ENCODE peak calls at places on chromosomes 13 and 19, in nine cellular contexts. F is colonic mucosa; A is psoas muscle; Y is tibial nerve; V is lower lobe of right lung; W is heart right ventricle; P is CD8-positive, alpha-beta T cell; U is fibroblast of lung; X is stomach. H is an unnamed sample.
A peak's percentile ranks its signal among the peaks of the same experiment; 100 is the strongest.

GRCh38 chr19:43470288-43470687 is 4.9 kb upstream of the LYPD3 start:
- DNase-seq in F (no peak), A (no peak), Y (no peak), V (no peak), W (no peak), P (peak; percentile 42), U (peak; percentile 36), X (no peak), H (peak; percentile 56)

GRCh38 chr13:41492432-41493267 is 35.3 kb downstream of the RGCC start:
- DNase-seq in F (no peak), A (no peak), Y (no peak), V (no peak), W (no peak), P (no peak), U (no peak), X (no peak), H (no peak)

GRCh38 chr19:28522545-28522922 is 690.4 kb downstream of the UQCRFS1 start:
- DNase-seq in F (no peak), A (no peak), Y (no peak), V (no peak), W (no peak), P (no peak), U (no peak), X (no peak), H (no peak)

GRCh38 chr13:96958286-96958891 is 35.9 kb downstream of the OXGR1 start:
- DNase-seq in F (no peak), A (no peak), Y (no peak), V (no peak), W (no peak), P (no peak), U (peak; percentile 40), X (peak; percentile 27), H (no peak)

GRCh38 chr13:76764429-76764828 is 121.8 kb downstream of the KCTD12 start:
- DNase-seq in F (peak; percentile 36), A (peak; percentile 56), Y (peak; percentile 24), V (peak; percentile 67), W (peak; percentile 32), P (no peak), U (peak; percentile 47), X (no peak), H (peak; percentile 5)

GRCh38 chr13:90867336-90867683 is 480.2 kb upstream of the MIR17HG start:
- DNase-seq in F (peak; percentile 63), A (peak; percentile 37), Y (peak; percentile 50), V (peak; percentile 70), W (peak; percentile 34), P (no peak), U (peak; percentile 71), X (peak; percentile 37), H (peak; percentile 52)

GRCh38 chr13:108345016-108345415 is 75.5 kb downstream of the TNFSF13B start:
- DNase-seq in F (no peak), A (no peak), Y (no peak), V (no peak), W (no peak), P (no peak), U (no peak), X (no peak), H (no peak)

GRCh38 chr13:40192516-40193257 is 473.8 kb downstream of the FOXO1 start:
- DNase-seq in F (no peak), A (peak; percentile 43), Y (no peak), V (no peak), W (no peak), P (no peak), U (no peak), X (no peak), H (no peak)

GRCh38 chr13:63605962-63606361 is 2190.3 kb upstream of the PCDH20 start:
- DNase-seq in F (no peak), A (no peak), Y (no peak), V (no peak), W (no peak), P (no peak), U (no peak), X (no peak), H (no peak)

GRCh38 chr13:49373699-49374098 is 70.2 kb downstream of the CAB39L start:
- DNase-seq in F (no peak), A (no peak), Y (no peak), V (no peak), W (no peak), P (no peak), U (no peak), X (no peak), H (no peak)

GRCh38 chr13:24997367-24997967 is 98.5 kb upstream of the PABPC3 start:
- DNase-seq in F (peak; percentile 45), A (no peak), Y (no peak), V (no peak), W (no peak), P (no peak), U (peak; percentile 45), X (no peak), H (no peak)

GRCh38 chr13:112928958-112929777 is 39.8 kb upstream of the MCF2L start:
- DNase-seq in F (peak; percentile 70), A (no peak), Y (no peak), V (no peak), W (no peak), P (no peak), U (peak; percentile 62), X (no peak), H (peak; percentile 14)

GRCh38 chr13:80215368-80215767 is 125.6 kb downstream of the SPRY2 start:
- DNase-seq in F (no peak), A (no peak), Y (no peak), V (no peak), W (no peak), P (no peak), U (peak; percentile 39), X (no peak), H (no peak)

GRCh38 chr13:67230774-67231480 is 791 bp upstream of the PCDH9 start:
- DNase-seq in F (peak; percentile 41), A (peak; percentile 64), Y (peak; percentile 19), V (peak; percentile 67), W (peak; percentile 61), P (no peak), U (peak; percentile 75), X (peak; percentile 67), H (peak; percentile 76)

GRCh38 chr19:19033426-19034203 is at the start of the genes ARMC6 and SUGP2:
- DNase-seq in F (peak; percentile 90), A (peak; percentile 87), Y (peak; percentile 64), V (peak; percentile 90), W (peak; percentile 87), P (peak; percentile 79), U (peak; percentile 86), X (peak; percentile 88), H (peak; percentile 62)

GRCh38 chr13:106153876-106154275 is 381.6 kb downstream of the EFNB2 start:
- DNase-seq in F (no peak), A (no peak), Y (no peak), V (no peak), W (no peak), P (no peak), U (no peak), X (no peak), H (peak; percentile 72)

GRCh38 chr13:106155411-106155810 is 380.1 kb downstream of the EFNB2 start:
- DNase-seq in F (no peak), A (no peak), Y (no peak), V (no peak), W (no peak), P (no peak), U (no peak), X (no peak), H (peak; percentile 89)

GRCh38 chr13:106159295-106160195 is 375.9 kb downstream of the EFNB2 start:
- DNase-seq in F (no peak), A (no peak), Y (no peak), V (no peak), W (no peak), P (no peak), U (no peak), X (no peak), H (no peak)

GRCh38 chr13:106153041-106153440 is 382.4 kb downstream of the EFNB2 start:
- DNase-seq in F (no peak), A (no peak), Y (no peak), V (no peak), W (no peak), P (no peak), U (no peak), X (no peak), H (no peak)

GRCh38 chr13:106156468-106156867 is 379.0 kb downstream of the EFNB2 start:
- DNase-seq in F (no peak), A (no peak), Y (no peak), V (no peak), W (no peak), P (no peak), U (peak; percentile 97), X (no peak), H (peak; percentile 100)
- H3K4me1 ChIP-seq in F (peaks cover 3% of the 10 kb centered on the region), A (no peaks in the 10 kb centered on the region), Y (no peaks in the 10 kb centered on the region), V (peaks cover 7% of the 10 kb centered on the region), W (no peaks in the 10 kb centered on the region), P (no peaks in the 10 kb centered on the region), U (peaks cover 4% of the 10 kb centered on the region), X (peaks cover 6% of the 10 kb centered on the region), H (peaks cover 53% of the 10 kb centered on the region)

GRCh38 chr19:31140717-31141116 is 208.5 kb downstream of the TSHZ3 start:
- DNase-seq in F (no peak), A (no peak), Y (no peak), V (no peak), W (no peak), P (no peak), U (no peak), X (no peak), H (no peak)
- TF ChIP-seq CTCF in F (no peak), A (no peak), Y (no peak), V (no peak), W (no peak), P (no peak), U (no peak), X (no peak), H (peak; percentile 17)

DNA sequence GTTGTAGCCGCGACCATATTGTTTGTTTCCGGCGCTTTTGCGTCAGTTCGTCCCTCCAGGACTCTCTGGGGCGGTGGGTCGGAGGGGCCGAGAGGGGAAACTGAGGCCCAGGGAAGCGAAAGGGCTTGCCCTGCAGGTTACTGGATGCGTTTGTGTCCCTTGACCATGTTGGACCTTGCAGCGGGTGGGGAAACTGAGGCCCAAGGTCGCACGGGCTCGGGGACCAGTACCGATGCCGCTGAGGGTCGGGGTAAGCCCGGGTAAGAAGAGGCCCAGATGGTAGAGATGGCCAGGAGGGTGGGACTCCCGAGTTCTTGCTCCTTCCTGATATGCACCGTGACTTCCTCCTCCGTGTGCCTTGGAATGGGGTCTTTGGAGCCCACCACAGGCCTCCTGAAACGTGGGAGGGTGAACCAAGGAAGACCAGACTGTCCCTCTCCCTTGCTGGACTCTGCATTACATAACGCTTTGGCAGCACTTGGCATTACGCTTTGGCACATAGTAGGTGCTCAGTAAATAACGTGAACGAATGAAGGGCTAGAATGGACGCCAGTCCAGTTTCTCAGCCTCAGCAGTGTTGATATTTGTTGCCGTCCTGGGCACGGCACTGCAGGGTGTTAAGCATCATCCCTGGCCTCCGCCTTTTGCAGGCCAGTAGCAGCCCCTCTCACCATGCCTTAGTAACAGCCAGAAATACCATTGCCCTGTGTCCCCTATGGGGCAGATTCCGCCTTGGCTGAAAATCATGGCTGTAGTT is 743 bp downstream of the CHAF1A start:
- DNase-seq in F (peak; percentile 34), A (no peak), Y (no peak), V (no peak), W (no peak), P (no peak), U (no peak), X (no peak), H (no peak)
- H3K27ac ChIP-seq in F (peak overlapping the region; percentile 47), A (peak overlapping the region; percentile 94), Y (peak overlapping the region; percentile 72), V (peak overlapping the region; percentile 80), W (peak overlapping the region; percentile 29), P (peak overlapping the region; percentile 56), U (peak overlapping the region; percentile 86), X (no peak overlapping the region), H (peak overlapping the region; percentile 87)

DNA sequence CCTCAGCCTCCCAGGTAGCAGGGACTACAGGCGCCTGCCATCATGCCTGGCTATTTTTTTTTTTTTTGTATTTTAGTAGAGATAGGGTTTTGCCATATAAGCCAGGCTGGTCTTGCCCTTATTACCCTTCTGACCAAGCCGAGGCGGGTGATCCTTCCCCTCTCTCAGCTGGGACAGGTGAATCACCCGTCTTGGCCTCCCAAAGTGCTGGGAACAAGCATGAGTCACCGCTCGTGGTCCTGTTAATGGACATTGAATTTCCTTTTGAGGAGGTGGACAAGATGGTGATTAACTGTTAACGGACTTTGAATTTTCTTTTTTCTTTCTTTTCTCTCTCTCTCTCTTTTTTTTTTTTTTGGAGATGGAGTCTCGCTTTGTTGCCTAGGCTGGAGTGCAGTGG is 10.6 kb downstream of the CD70 start:
- DNase-seq in F (no peak), A (no peak), Y (no peak), V (no peak), W (no peak), P (no peak), U (peak; percentile 25), X (no peak), H (no peak)
- H3K4me1 ChIP-seq in F (no peaks in the 10 kb centered on the region), A (no peaks in the 10 kb centered on the region), Y (no peaks in the 10 kb centered on the region), V (peaks cover 6% of the 10 kb centered on the region), W (no peaks in the 10 kb centered on the region), P (no peaks in the 10 kb centered on the region), U (no peaks in the 10 kb centered on the region), X (no peaks in the 10 kb centered on the region), H (peaks cover 17% of the 10 kb centered on the region)

H was measured in foreskin keratinocyte.